ENCODE peak calls at places on chromosomes 16 and 17, in six cellular contexts. Y, L, D, A, B and X are unnamed samples.

GRCh38 chr16:20242568-20243240 is 84.6 kb downstream of the GP2 start:
- DNase-seq in B (no peak), L (no peak), A (no peak), Y (no peak), D (no peak), X (no peak)

GRCh38 chr17:9009737-9010136 is 11.6 kb upstream of the NTN1 start:
- DNase-seq in L (no peak), B (no peak), Y (no peak), A (no peak), D (no peak), X (no peak)

GRCh38 chr16:81493755-81494433 is 49.3 kb downstream of the CMIP start:
- DNase-seq in Y (no peak), A (no peak), L (no peak), D (peak; percentile 65), B (peak; percentile 94), X (peak; percentile 80)

GRCh38 chr16:20320178-20320577 is 7.1 kb downstream of the GP2 start:
- DNase-seq in Y (no peak), L (no peak), D (no peak), A (no peak), B (peak; percentile 62), X (no peak)

GRCh38 chr16:53864819-53865491 is 161.0 kb downstream of the FTO start:
- DNase-seq in B (no peak), A (no peak), L (no peak), Y (no peak), D (no peak), X (peak; percentile 71)

GRCh38 chr16:15811778-15812750 is 44.8 kb downstream of the MYH11 start:
- DNase-seq in Y (no peak), L (peak; percentile 87), B (peak; percentile 74), A (no peak), D (peak; percentile 91), X (peak; percentile 76)

GRCh38 chr17:77076046-77076882 is 64.5 kb upstream of the SEC14L1 start:
- DNase-seq in A (no peak), B (no peak), D (no peak), L (no peak), Y (no peak), X (peak; percentile 29)

GRCh38 chr16:49275870-49276269 is 5.8 kb downstream of the CBLN1 start:
- DNase-seq in B (no peak), D (no peak), L (no peak), Y (no peak), A (no peak), X (no peak)

GRCh38 chr17:76250141-76250540 is 9.8 kb upstream of the RNF157 start:
- DNase-seq in A (no peak), D (no peak), B (no peak), L (no peak), Y (no peak), X (no peak)

GRCh38 chr16:46961373-46962353 is 11.8 kb downstream of the DNAJA2 start:
- DNase-seq in D (no peak), Y (no peak), L (no peak), A (no peak), B (no peak), X (no peak)

GRCh38 chr17:56548661-56549060 is 44.8 kb upstream of the NOG start:
- DNase-seq in D (no peak), A (no peak), L (no peak), B (no peak), Y (no peak), X (no peak)

GRCh38 chr16:47136101-47136820 is 7.5 kb downstream of the NETO2 start:
- DNase-seq in D (peak; percentile 22), A (no peak), B (no peak), L (no peak), Y (no peak), X (peak; percentile 31)

GRCh38 chr17:41448506-41448905 is 7.7 kb upstream of the KRT38 start:
- DNase-seq in D (no peak), B (no peak), A (no peak), Y (no peak), L (no peak), X (no peak)

GRCh38 chr16:641326-642188 is at the start of gene MCRIP2:
- DNase-seq in A (peak; percentile 90), D (peak; percentile 18), Y (peak; percentile 89), L (peak; percentile 85), B (peak; percentile 92), X (peak; percentile 55)

GRCh38 chr16:48542020-48542473 is 67.9 kb downstream of the N4BP1 start:
- DNase-seq in D (peak; percentile 37), L (peak; percentile 21), A (peak; percentile 35), B (peak; percentile 60), Y (peak; percentile 55), X (peak; percentile 56)

GRCh38 chr17:58514795-58515157 is 338 bp upstream of the MTMR4 start:
- DNase-seq in L (no peak), Y (no peak), D (no peak), B (no peak), A (no peak), X (no peak)
- TF ChIP-seq CTCF in L (no peak), Y (no peak), D (no peak), B (no peak), A (no peak), X (no peak)

GRCh38 chr16:82824408-82824807 is 197.6 kb downstream of the CDH13 start:
- DNase-seq in Y (no peak), L (no peak), A (no peak), B (no peak), D (no peak), X (peak; percentile 5)

GRCh38 chr16:82814059-82814458 is 187.3 kb downstream of the CDH13 start:
- DNase-seq in A (no peak), Y (no peak), D (no peak), B (no peak), L (no peak), X (no peak)

GRCh38 chr16:82819286-82819685 is 192.5 kb downstream of the CDH13 start:
- DNase-seq in D (no peak), Y (no peak), A (no peak), L (no peak), B (no peak), X (no peak)
- H3K4me3 ChIP-seq in D (no peak overlapping the region), Y (no peak overlapping the region), A (no peak overlapping the region), L (no peak overlapping the region), B (no peak overlapping the region), X (no peak overlapping the region)

DNA sequence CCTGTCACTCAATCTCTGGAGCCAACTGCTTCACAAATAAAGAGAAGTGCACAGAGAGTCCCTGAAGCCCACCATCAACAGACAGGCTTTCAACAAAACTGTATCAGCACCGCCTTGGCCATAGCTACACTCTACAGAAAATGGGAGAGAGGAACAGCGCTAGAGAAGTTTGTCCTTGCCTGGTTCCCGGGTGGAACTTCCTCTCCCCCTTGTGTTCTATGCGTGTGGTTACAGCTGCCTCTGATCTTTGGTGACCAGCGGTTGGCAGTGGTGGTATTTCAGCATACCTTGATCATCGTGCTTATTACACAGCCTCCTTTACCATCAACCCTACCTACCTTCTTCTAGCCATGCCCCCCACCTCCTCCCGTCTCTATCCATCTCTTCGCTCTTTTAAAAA is 91.4 kb upstream of the CCL2 start:
- DNase-seq in A (no peak), Y (no peak), B (peak; percentile 17), L (peak; percentile 19), D (no peak), X (no peak)
- TF ChIP-seq CTCF in A (no peak), Y (peak; percentile 61), B (peak; percentile 14), L (peak; percentile 85), D (peak; percentile 6), X (no peak)

GRCh38 chr16:77721752-77722314 is 481 bp upstream of the NUDT7 start:
- DNase-seq in D (no peak), B (no peak), A (no peak), Y (no peak), L (no peak), X (no peak)
- H3K4me3 ChIP-seq in D (no peak overlapping the region), B (no peak overlapping the region), A (peak overlapping the region; percentile 28), Y (peak overlapping the region; percentile 79), L (no peak overlapping the region), X (no peak overlapping the region)

GRCh38 chr16:83402160-83402794 is 405.5 kb upstream of the HSBP1 start:
- DNase-seq in D (no peak), A (no peak), L (no peak), B (no peak), Y (no peak), X (no peak)

GRCh38 chr16:83397601-83398000 is 410.2 kb upstream of the HSBP1 start:
- DNase-seq in B (no peak), D (no peak), Y (no peak), A (no peak), L (no peak), X (no peak)

GRCh38 chr16:83403751-83404150 is 404.0 kb upstream of the HSBP1 start:
- DNase-seq in A (no peak), B (no peak), D (no peak), L (no peak), Y (no peak), X (peak; percentile 45)

GRCh38 chr16:83402969-83403368 is 404.8 kb upstream of the HSBP1 start:
- DNase-seq in D (peak; percentile 41), Y (no peak), A (no peak), L (no peak), B (no peak), X (peak; percentile 49)

GRCh38 chr16:83400234-83400633 is 407.5 kb upstream of the HSBP1 start:
- DNase-seq in L (no peak), A (no peak), B (no peak), Y (no peak), D (no peak), X (no peak)
- TF ChIP-seq CTCF in L (no peak), A (no peak), B (no peak), Y (no peak), D (peak; percentile 34), X (peak; percentile 8)

GRCh38 chr17:60599220-60599619 is 773 bp upstream of the PPM1D start:
- DNase-seq in A (no peak), B (no peak), Y (no peak), D (no peak), L (peak; percentile 50), X (no peak)

GRCh38 chr17:60599620-60600489 is at the start of gene PPM1D:
- DNase-seq in B (peak; percentile 100), Y (peak; percentile 100), D (peak; percentile 99), A (peak; percentile 100), L (peak; percentile 100), X (peak; percentile 99)

GRCh38 chr17:60600490-60601431 is 768 bp downstream of the PPM1D start:
- DNase-seq in L (peak; percentile 88), Y (peak; percentile 56), A (peak; percentile 41), B (peak; percentile 88), D (peak; percentile 88), X (peak; percentile 88)

GRCh38 chr17:60597297-60597696 is 2.7 kb upstream of the PPM1D start:
- DNase-seq in D (no peak), Y (no peak), A (no peak), L (no peak), B (no peak), X (no peak)

GRCh38 chr17:60598001-60598736 is 1.8 kb upstream of the PPM1D start:
- DNase-seq in A (no peak), Y (no peak), D (no peak), B (no peak), L (no peak), X (no peak)
- H3K4me3 ChIP-seq in A (no peak overlapping the region), Y (no peak overlapping the region), D (no peak overlapping the region), B (no peak overlapping the region), L (peak overlapping the region; percentile 68), X (no peak overlapping the region)